ENCODE peak calls at places on chromosomes 12 and 14, in six cellular contexts. U, N, J, T, X and G are unnamed samples.

GRCh38 chr12:130444081-130444480 is 106.4 kb downstream of the PIWIL1 start:
- ATAC-seq in T (no peak), J (no peak), N (no peak), X (no peak), U (no peak), G (no peak)

GRCh38 chr14:67385120-67385519 is 25.0 kb downstream of the EIF2S1 start:
- ATAC-seq in X (no peak), J (no peak), N (no peak), U (no peak), T (no peak), G (no peak)

GRCh38 chr14:63752449-63753169 is 24.7 kb upstream of the SGPP1 start:
- ATAC-seq in N (no peak), J (no peak), X (peak), T (no peak), U (no peak), G (no peak)

GRCh38 chr12:90048918-90049317 is 340.3 kb upstream of the ATP2B1 start:
- ATAC-seq in U (no peak), N (no peak), X (no peak), J (no peak), T (no peak), G (no peak)

GRCh38 chr12:109444263-109444662 is 32.8 kb downstream of the KCTD10 start:
- ATAC-seq in X (peak), U (no peak), N (no peak), J (no peak), T (no peak), G (peak)

GRCh38 chr12:112937741-112938719 is at the start of gene OAS3:
- ATAC-seq in N (peak), T (peak), J (peak), U (peak), X (peak), G (peak)

GRCh38 chr12:50241178-50241577 is 42.1 kb downstream of the LIMA1 start:
- ATAC-seq in J (no peak), X (peak), T (no peak), U (peak), N (no peak), G (no peak)

GRCh38 chr14:52954346-52955214 is 3.7 kb upstream of the FERMT2 start:
- ATAC-seq in X (no peak), T (peak), U (no peak), J (peak), N (no peak), G (peak)

GRCh38 chr14:98906123-98906995 is 365.6 kb downstream of the BCL11B start:
- ATAC-seq in X (peak), T (no peak), N (peak), U (no peak), J (no peak), G (peak)

GRCh38 chr14:59160492-59160891 is 28.0 kb upstream of the DAAM1 start:
- ATAC-seq in J (no peak), X (no peak), U (no peak), T (no peak), N (no peak), G (no peak)

GRCh38 chr12:90677552-90677951 is 277.4 kb downstream of the CCER1 start:
- ATAC-seq in U (no peak), T (no peak), X (no peak), J (no peak), N (no peak), G (no peak)

GRCh38 chr14:53539489-53540126 is 386.5 kb upstream of the DDHD1 start:
- ATAC-seq in J (peak), N (peak), T (peak), X (peak), U (peak), G (peak)

GRCh38 chr14:98926151-98926550 is 345.8 kb downstream of the BCL11B start:
- ATAC-seq in N (no peak), J (no peak), X (peak), T (no peak), U (no peak), G (no peak)

GRCh38 chr14:64682173-64682710 is 22.0 kb upstream of the PLEKHG3 start:
- ATAC-seq in T (no peak), U (peak), N (peak), X (peak), J (no peak), G (peak)

GRCh38 chr12:77324763-77325468 is 259.5 kb upstream of the E2F7 start:
- ATAC-seq in N (peak), X (peak), T (peak), U (peak), J (peak), G (peak)

GRCh38 chr12:77323778-77324415 is 258.5 kb upstream of the E2F7 start:
- ATAC-seq in U (no peak), T (no peak), N (no peak), J (no peak), X (no peak), G (no peak)

GRCh38 chr12:77325505-77325904 is 260.1 kb upstream of the E2F7 start:
- ATAC-seq in X (peak), N (no peak), T (no peak), U (no peak), J (no peak), G (no peak)

GRCh38 chr12:77324416-77324762 is 259.0 kb upstream of the E2F7 start:
- ATAC-seq in T (no peak), J (no peak), X (no peak), N (no peak), U (no peak), G (no peak)

DNA sequence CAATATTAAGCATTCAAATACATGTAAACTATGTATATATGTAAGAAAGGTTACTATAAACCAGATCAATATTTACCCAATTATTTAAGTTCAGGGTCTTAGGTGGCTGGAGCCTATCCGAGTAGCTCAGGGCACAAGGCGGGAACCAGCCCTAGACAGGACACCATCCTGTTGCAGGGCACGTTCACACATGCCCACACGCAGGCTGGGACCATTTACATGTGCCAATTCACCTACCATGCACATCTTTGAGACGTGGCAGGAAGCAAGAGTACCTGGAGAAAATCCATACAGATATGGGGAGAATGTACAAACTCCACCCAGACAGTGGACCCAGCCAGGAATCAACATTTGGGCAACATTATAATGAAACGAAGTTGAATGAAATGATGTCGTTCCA is 263.0 kb upstream of the E2F7 start:
- ATAC-seq in N (no peak), X (no peak), J (no peak), U (no peak), T (no peak), G (no peak)
- H3K4me3 ChIP-seq in N (no peak), X (no peak), J (no peak), U (no peak), T (no peak), G (no peak)

GRCh38 chr12:31297572-31298509 is 28.1 kb downstream of the SINHCAF start:
- ATAC-seq in U (no peak), T (no peak), X (no peak), J (peak), N (no peak), G (no peak)
- TF ChIP-seq POLR2AphosphoS5 in U (no peak), T (no peak), X (no peak), J (no peak), N (no peak), G (no peak)

GRCh38 chr12:116977465-116978380 is 67.0 kb downstream of the FBXW8 start:
- ATAC-seq in X (no peak), T (no peak), J (no peak), U (no peak), N (no peak), G (no peak)
- TF ChIP-seq POLR2A in X (no peak), T (no peak), J (no peak), U (no peak), N (no peak), G (no peak)

GRCh38 chr12:32895688-32896437 is 714 bp downstream of the PKP2 start:
- ATAC-seq in X (peak), T (peak), N (peak), J (no peak), U (peak), G (no peak)

GRCh38 chr12:32897688-32898573 is 1.4 kb upstream of the PKP2 start:
- ATAC-seq in J (no peak), X (no peak), U (no peak), T (no peak), N (no peak), G (no peak)

GRCh38 chr12:32894566-32894965 is 2.0 kb downstream of the PKP2 start:
- ATAC-seq in N (no peak), X (no peak), J (no peak), T (no peak), U (no peak), G (no peak)

GRCh38 chr12:32897276-32897615 is 669 bp upstream of the PKP2 start:
- ATAC-seq in X (peak), T (no peak), U (no peak), J (no peak), N (no peak), G (no peak)

DNA sequence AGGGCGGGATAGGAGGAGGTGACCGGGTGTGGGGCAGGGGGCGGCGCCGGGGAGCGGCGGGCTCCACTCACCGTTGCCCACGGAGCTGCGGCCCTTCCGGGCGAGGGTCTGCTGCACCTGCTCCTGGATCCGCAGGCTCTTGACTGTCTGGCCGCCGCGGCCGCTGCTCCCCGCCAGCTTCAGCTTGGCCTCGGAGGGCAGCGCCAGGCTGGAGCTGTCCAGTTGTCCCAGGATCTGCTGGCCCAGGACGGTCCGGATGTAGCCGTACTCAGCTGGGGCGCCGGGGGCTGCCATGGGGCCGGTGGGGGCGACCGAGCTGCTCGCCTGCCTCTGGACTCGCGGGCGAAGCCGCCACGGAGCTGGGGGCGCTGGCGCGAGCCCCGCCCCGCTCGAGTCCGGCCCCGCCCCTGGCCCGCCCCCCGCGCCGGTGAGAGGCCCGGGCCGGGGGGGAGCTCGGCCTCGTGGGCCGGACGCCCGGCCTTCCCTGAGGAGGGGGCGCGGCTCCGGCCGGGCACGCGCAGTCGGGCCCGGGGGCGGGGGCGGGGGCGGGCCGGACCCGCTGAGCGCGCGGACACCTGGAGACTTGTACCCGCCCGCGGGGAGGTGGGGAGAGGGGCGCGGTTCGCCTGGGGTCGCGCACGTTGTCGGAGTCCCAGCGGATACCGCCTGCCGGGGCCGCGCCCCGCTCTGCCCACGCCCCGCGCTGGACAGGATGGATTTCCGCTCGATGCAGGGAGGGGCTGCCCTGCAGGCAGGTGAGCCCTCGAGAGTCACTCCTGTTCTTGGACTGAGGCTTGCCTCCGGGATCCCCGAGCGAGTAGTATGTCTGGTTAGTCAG is at the start of gene PKP2:
- ATAC-seq in J (no peak), U (peak), X (peak), N (peak), T (peak), G (peak)
- H3K4me3 ChIP-seq in J (no peak), U (peak), X (peak), N (peak), T (peak), G (peak)

DNA sequence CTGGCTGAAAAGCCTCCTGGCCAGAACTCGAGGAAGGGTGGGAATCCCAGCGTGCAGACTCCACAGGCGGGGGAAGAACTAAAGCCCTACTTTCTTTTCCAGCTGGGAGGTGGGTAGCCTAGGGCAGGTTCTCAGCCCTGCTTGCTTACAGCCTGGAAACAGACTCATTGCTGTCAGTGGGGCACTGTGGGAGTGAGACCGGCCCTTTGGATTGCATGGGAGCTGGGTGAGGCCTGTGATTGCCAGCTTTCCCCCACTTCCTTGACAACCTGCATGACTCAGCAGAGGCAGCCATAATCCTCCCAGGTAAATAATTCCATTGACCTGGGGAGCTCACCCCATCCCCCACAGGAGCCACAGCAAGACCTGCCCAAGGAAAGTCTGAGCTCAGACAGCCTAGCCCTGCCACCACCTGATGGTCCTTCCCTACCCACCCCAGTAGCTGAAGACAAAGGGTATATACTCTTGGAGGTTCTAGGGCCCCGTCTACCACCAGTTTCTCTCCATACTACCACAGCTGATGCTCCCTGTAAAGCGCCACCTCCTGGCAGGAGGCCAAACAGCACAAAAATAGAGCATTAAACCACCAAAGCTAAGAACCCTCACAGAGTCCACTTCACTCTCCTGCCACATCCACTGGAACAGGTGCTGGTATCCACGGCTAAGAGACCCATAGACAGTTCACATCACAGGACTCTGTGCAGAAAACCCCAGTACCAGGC is 294.1 kb downstream of the SEC23A start:
- ATAC-seq in X (no peak), J (no peak), N (peak), T (no peak), U (peak), G (no peak)
- TF ChIP-seq POLR2AphosphoS5 in X (no peak), J (no peak), N (no peak), T (no peak), U (no peak), G (no peak)

GRCh38 chr14:73368621-73369020 is 89.7 kb downstream of the NUMB start:
- ATAC-seq in J (no peak), T (no peak), X (no peak), N (no peak), U (no peak), G (no peak)
- TF ChIP-seq POLR2A in J (no peak), T (no peak), X (no peak), N (no peak), U (no peak), G (no peak)

DNA sequence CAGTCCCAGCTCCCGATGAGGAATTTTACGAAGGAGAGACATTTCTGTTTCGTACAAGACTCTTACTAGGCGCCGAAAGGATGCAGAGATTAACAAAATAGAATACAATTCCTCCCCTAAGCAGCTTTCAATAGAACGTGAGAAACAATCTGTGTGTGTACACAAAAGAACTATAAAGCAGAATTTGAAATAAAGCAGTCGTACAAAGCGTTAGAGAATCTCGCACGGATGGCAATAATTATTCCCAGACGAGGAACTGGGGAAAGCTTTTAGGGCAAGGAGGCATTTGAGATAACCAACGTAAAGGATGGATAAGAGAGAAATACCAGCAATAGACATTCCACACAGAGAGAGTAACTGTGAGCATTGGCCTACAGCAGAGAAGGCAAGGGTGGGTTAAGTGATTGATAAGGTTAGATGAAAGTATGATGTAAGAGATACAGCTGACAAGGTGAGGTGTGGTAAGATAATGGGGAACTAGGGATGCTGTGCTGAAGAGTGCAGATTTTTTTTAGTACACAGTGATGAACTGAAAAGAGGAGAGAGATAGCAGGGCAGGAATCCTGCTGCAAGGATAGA is 957 bp upstream of the RPS6KA5 start:
- ATAC-seq in J (no peak), X (no peak), T (no peak), U (no peak), N (no peak), G (no peak)
- H3K4me3 ChIP-seq in J (peak), X (peak), T (peak), U (peak), N (peak), G (peak)

GRCh38 chr14:100394886-100395672 is 71.9 kb downstream of the SLC25A47 start:
- ATAC-seq in J (no peak), T (no peak), N (no peak), X (no peak), U (no peak), G (no peak)

GRCh38 chr14:100398044-100398443 is 74.9 kb downstream of the SLC25A47 start:
- ATAC-seq in X (no peak), U (peak), N (no peak), J (no peak), T (no peak), G (no peak)

GRCh38 chr14:100393906-100394732 is 71.0 kb downstream of the SLC25A47 start:
- ATAC-seq in N (no peak), T (peak), U (no peak), X (no peak), J (no peak), G (no peak)

GRCh38 chr14:100399052-100399849 is 76.1 kb downstream of the SLC25A47 start:
- ATAC-seq in N (no peak), U (no peak), T (no peak), X (no peak), J (no peak), G (no peak)

GRCh38 chr14:100396266-100396795 is 73.2 kb downstream of the SLC25A47 start:
- ATAC-seq in J (no peak), T (no peak), N (no peak), U (no peak), X (no peak), G (no peak)
- TF ChIP-seq POLR2AphosphoS5 in J (no peak), T (no peak), N (no peak), U (no peak), X (no peak), G (no peak)